ENCODE peak calls at places on chromosomes 12 and 14, in seven cellular contexts. F, A, G, K, C, H and Z are unnamed samples.

GRCh38 chr12:78560633-78561032 is 303.9 kb upstream of the SYT1 start:
- DNase-seq in F (no peak), A (no peak), G (no peak), K (no peak), C (no peak), H (no peak), Z (no peak)

GRCh38 chr14:22552827-22553076 is 36.3 kb downstream of the DAD1 start:
- DNase-seq in F (no peak), A (no peak), G (no peak), K (no peak), C (no peak), H (no peak), Z (no peak)

GRCh38 chr12:64450711-64451486 is 1.0 kb upstream of the TBK1 start:
- DNase-seq in F (no peak), A (no peak), G (no peak), K (peak; percentile 28), C (peak; percentile 22), H (peak; percentile 18), Z (no peak)

GRCh38 chr14:68210729-68211299 is 391.2 kb downstream of the RAD51B start:
- DNase-seq in F (no peak), A (no peak), G (peak; percentile 18), K (peak; percentile 79), C (peak; percentile 94), H (peak; percentile 25), Z (no peak)

GRCh38 chr12:112252184-112252583 is 126.8 kb downstream of the TRAFD1 start:
- DNase-seq in F (no peak), A (no peak), G (no peak), K (peak; percentile 30), C (peak; percentile 76), H (peak; percentile 31), Z (no peak)

GRCh38 chr12:114201794-114202193 is 204.2 kb downstream of the TBX5 start:
- DNase-seq in F (no peak), A (no peak), G (no peak), K (no peak), C (no peak), H (no peak), Z (no peak)

GRCh38 chr14:65092340-65092739 is 10.0 kb downstream of the MAX start:
- DNase-seq in F (no peak), A (no peak), G (no peak), K (no peak), C (no peak), H (no peak), Z (no peak)

GRCh38 chr12:113805201-113805600 is 160.9 kb downstream of the RBM19 start:
- DNase-seq in F (no peak), A (peak; percentile 38), G (no peak), K (no peak), C (no peak), H (no peak), Z (no peak)

GRCh38 chr12:93990832-93991748 is 157.3 kb upstream of the PLXNC1 start:
- DNase-seq in F (no peak), A (peak; percentile 62), G (no peak), K (no peak), C (peak; percentile 62), H (peak; percentile 66), Z (no peak)

GRCh38 chr12:130838284-130838950 is 633 bp downstream of the STX2 start:
- DNase-seq in F (peak; percentile 25), A (peak; percentile 58), G (no peak), K (peak; percentile 36), C (no peak), H (peak; percentile 45), Z (peak; percentile 23)

GRCh38 chr14:44960146-44960545 is 1.6 kb downstream of the KLHL28 start:
- DNase-seq in F (no peak), A (no peak), G (no peak), K (peak; percentile 29), C (peak; percentile 16), H (no peak), Z (no peak)

GRCh38 chr12:87152084-87152483 is 877.1 kb downstream of the C12orf50 start:
- DNase-seq in F (no peak), A (no peak), G (no peak), K (no peak), C (no peak), H (no peak), Z (no peak)

GRCh38 chr12:104604995-104605675 is 148.4 kb downstream of the CHST11 start:
- DNase-seq in F (no peak), A (peak; percentile 56), G (no peak), K (no peak), C (no peak), H (no peak), Z (no peak)

GRCh38 chr12:88453323-88453722 is 126.9 kb downstream of the KITLG start:
- DNase-seq in F (no peak), A (no peak), G (no peak), K (no peak), C (peak; percentile 64), H (no peak), Z (no peak)

GRCh38 chr12:29241821-29242591 is 92.9 kb downstream of the FAR2 start:
- DNase-seq in F (no peak), A (no peak), G (no peak), K (peak; percentile 82), C (peak; percentile 59), H (peak; percentile 69), Z (no peak)

GRCh38 chr14:63421919-63422318 is 103.2 kb upstream of the GPHB5 start:
- DNase-seq in F (no peak), A (no peak), G (no peak), K (no peak), C (no peak), H (no peak), Z (no peak)

GRCh38 chr12:122063691-122064033 is 14.9 kb upstream of the MLXIP start:
- DNase-seq in F (no peak), A (no peak), G (no peak), K (no peak), C (no peak), H (no peak), Z (no peak)

GRCh38 chr14:22400590-22401259 is 188.3 kb downstream of the DAD1 start:
- DNase-seq in F (no peak), A (no peak), G (no peak), K (no peak), C (peak; percentile 64), H (no peak), Z (no peak)

GRCh38 chr14:102164964-102165363 is 25.3 kb downstream of the WDR20 start:
- DNase-seq in F (no peak), A (no peak), G (no peak), K (no peak), C (no peak), H (no peak), Z (no peak)

GRCh38 chr14:80491131-80491530 is 279.8 kb upstream of the DIO2 start:
- DNase-seq in F (no peak), A (peak; percentile 78), G (no peak), K (no peak), C (peak; percentile 83), H (peak; percentile 40), Z (no peak)

GRCh38 chr14:60178164-60178563 is 13.0 kb upstream of the DHRS7 start:
- DNase-seq in F (no peak), A (no peak), G (no peak), K (no peak), C (no peak), H (no peak), Z (no peak)

GRCh38 chr14:84228702-84229101 is 1301.2 kb upstream of the FLRT2 start:
- DNase-seq in F (no peak), A (no peak), G (no peak), K (peak; percentile 5), C (peak; percentile 26), H (no peak), Z (no peak)

GRCh38 chr14:101480747-101481530 is 80.4 kb upstream of the DIO3 start:
- DNase-seq in F (no peak), A (no peak), G (no peak), K (peak; percentile 97), C (peak; percentile 33), H (peak; percentile 68), Z (peak; percentile 68)

GRCh38 chr12:48221645-48222044 is 18.6 kb upstream of the OR10AD1 start:
- DNase-seq in F (no peak), A (no peak), G (no peak), K (no peak), C (no peak), H (no peak), Z (no peak)

GRCh38 chr12:76562158-76562557 is 2.6 kb upstream of the OSBPL8 start:
- DNase-seq in F (no peak), A (no peak), G (no peak), K (no peak), C (no peak), H (no peak), Z (no peak)

GRCh38 chr14:100410056-100410565 is 87.0 kb downstream of the SLC25A47 start:
- DNase-seq in F (no peak), A (no peak), G (no peak), K (no peak), C (peak; percentile 89), H (no peak), Z (no peak)

GRCh38 chr14:94380225-94381148 is 7.9 kb downstream of the SERPINA1 start:
- DNase-seq in F (no peak), A (no peak), G (no peak), K (no peak), C (no peak), H (no peak), Z (no peak)

GRCh38 chr14:36214476-36215216 is 38.1 kb upstream of the PTCSC3 start:
- DNase-seq in F (no peak), A (no peak), G (no peak), K (peak; percentile 10), C (no peak), H (no peak), Z (no peak)

GRCh38 chr12:125187148-125187733 is 122.0 kb downstream of the AACS start:
- DNase-seq in F (no peak), A (no peak), G (no peak), K (no peak), C (no peak), H (no peak), Z (no peak)

GRCh38 chr12:95601626-95602025 is 50.4 kb upstream of the USP44 start:
- DNase-seq in F (no peak), A (no peak), G (no peak), K (no peak), C (peak; percentile 64), H (no peak), Z (no peak)

GRCh38 chr12:64036414-64036813 is 185.7 kb downstream of the KICS2 start:
- DNase-seq in F (no peak), A (no peak), G (no peak), K (no peak), C (no peak), H (no peak), Z (no peak)